ENCODE peak calls at places on chromosomes 16 and 17, in ten cellular contexts. Z is prostate gland, R is breast epithelium, B is esophagus muscularis mucosa, U is H1, F is GM23338, Q is endothelial cell of umbilical vein, D is stomach, L is upper lobe of left lung, P is sigmoid colon. A is an unnamed sample. For H3K4me1, the result is how much of the 10 kb centered on the place peaks cover.

GRCh38 chr16:85613609-85614337 is 651 bp downstream of the GSE1 start:
- DNase-seq in Z (peak), R (peak), B (no peak), U (peak), F (peak), Q (no peak), D (peak), L (peak), P (peak), A (peak)

GRCh38 chr16:54750249-54750648 is 180.4 kb upstream of the IRX5 start:
- DNase-seq in Z (no peak), R (no peak), B (peak), U (no peak), F (no peak), Q (no peak), D (no peak), L (no peak), P (no peak), A (no peak)

GRCh38 chr17:63460018-63460417 is 13.9 kb upstream of the CYB561 start:
- DNase-seq in Z (no peak), R (no peak), B (no peak), U (no peak), F (no peak), Q (no peak), D (no peak), L (no peak), P (no peak), A (no peak)

GRCh38 chr16:3094289-3095027 is 4.6 kb downstream of the ZSCAN10 start:
- DNase-seq in Z (no peak), R (no peak), B (no peak), U (peak), F (peak), Q (peak), D (peak), L (no peak), P (no peak), A (no peak)

GRCh38 chr16:68746951-68747350 is 9.9 kb downstream of the CDH1 start:
- DNase-seq in Z (no peak), R (no peak), B (no peak), U (no peak), F (no peak), Q (no peak), D (no peak), L (no peak), P (no peak), A (no peak)

GRCh38 chr17:59846391-59847165 is 46.2 kb downstream of the TUBD1 start:
- DNase-seq in Z (peak), R (no peak), B (peak), U (no peak), F (peak), Q (peak), D (peak), L (no peak), P (peak), A (peak)

GRCh38 chr17:14321476-14321949 is 20.6 kb downstream of the HS3ST3B1 start:
- DNase-seq in Z (no peak), R (no peak), B (no peak), U (no peak), F (no peak), Q (no peak), D (no peak), L (no peak), P (no peak), A (no peak)

GRCh38 chr17:59367657-59368045 is 36.2 kb downstream of the YPEL2 start:
- DNase-seq in Z (no peak), R (no peak), B (no peak), U (no peak), F (no peak), Q (no peak), D (no peak), L (no peak), P (no peak), A (no peak)

GRCh38 chr17:66275651-66276050 is 26.8 kb upstream of the PRKCA start:
- DNase-seq in Z (peak), R (no peak), B (no peak), U (no peak), F (no peak), Q (peak), D (peak), L (no peak), P (no peak), A (no peak)

GRCh38 chr17:68906638-68907037 is 48.6 kb downstream of the ABCA8 start:
- DNase-seq in Z (no peak), R (no peak), B (no peak), U (no peak), F (peak), Q (no peak), D (no peak), L (no peak), P (no peak), A (no peak)

GRCh38 chr17:38620551-38621277 is 15.0 kb upstream of the SRCIN1 start:
- DNase-seq in Z (no peak), R (no peak), B (no peak), U (no peak), F (no peak), Q (no peak), D (no peak), L (no peak), P (no peak), A (peak)

GRCh38 chr16:82949016-82949415 is 322.2 kb downstream of the CDH13 start:
- DNase-seq in Z (no peak), R (no peak), B (no peak), U (no peak), F (no peak), Q (no peak), D (no peak), L (no peak), P (no peak), A (no peak)

GRCh38 chr17:67528751-67529436 is 151.8 kb downstream of the PITPNC1 start:
- DNase-seq in Z (peak), R (peak), B (peak), U (peak), F (peak), Q (peak), D (peak), L (peak), P (peak), A (peak)

GRCh38 chr17:17937450-17937849 is 34.8 kb downstream of the TOM1L2 start:
- DNase-seq in Z (no peak), R (no peak), B (no peak), U (no peak), F (no peak), Q (no peak), D (no peak), L (no peak), P (no peak), A (no peak)

GRCh38 chr17:56933151-56933745 is 19.4 kb upstream of the TRIM25 start:
- DNase-seq in Z (no peak), R (no peak), B (no peak), U (no peak), F (no peak), Q (no peak), D (no peak), L (no peak), P (no peak), A (no peak)

GRCh38 chr16:23282508-23282907 is 19.6 kb upstream of the SCNN1B start:
- DNase-seq in Z (no peak), R (no peak), B (no peak), U (no peak), F (no peak), Q (no peak), D (no peak), L (no peak), P (no peak), A (no peak)

GRCh38 chr17:949623-950338 is 29.8 kb downstream of the NXN start:
- DNase-seq in Z (no peak), R (no peak), B (no peak), U (no peak), F (peak), Q (no peak), D (no peak), L (no peak), P (no peak), A (no peak)

GRCh38 chr17:58913971-58914769 is 158.5 kb downstream of the PPM1E start:
- DNase-seq in Z (no peak), R (no peak), B (no peak), U (no peak), F (no peak), Q (no peak), D (no peak), L (no peak), P (no peak), A (no peak)

GRCh38 chr16:85376292-85377095 is 236.6 kb upstream of the GSE1 start:
- DNase-seq in Z (peak), R (no peak), B (no peak), U (no peak), F (no peak), Q (no peak), D (peak), L (peak), P (peak), A (peak)

GRCh38 chr17:50820651-50821050 is 14.7 kb upstream of the WFIKKN2 start:
- DNase-seq in Z (no peak), R (no peak), B (no peak), U (no peak), F (no peak), Q (no peak), D (no peak), L (no peak), P (no peak), A (no peak)

GRCh38 chr16:19850131-19850817 is 34.4 kb downstream of the GPRC5B start:
- DNase-seq in Z (no peak), R (no peak), B (no peak), U (no peak), F (no peak), Q (no peak), D (no peak), L (no peak), P (peak), A (no peak)

GRCh38 chr17:80191192-80191591 is 21.4 kb downstream of the CARD14 start:
- DNase-seq in Z (no peak), R (no peak), B (no peak), U (peak), F (peak), Q (no peak), D (no peak), L (peak), P (no peak), A (no peak)

GRCh38 chr16:1812732-1813163 is 13.9 kb downstream of the HAGH start:
- DNase-seq in Z (peak), R (peak), B (peak), U (no peak), F (peak), Q (peak), D (peak), L (peak), P (peak), A (peak)

GRCh38 chr17:38350035-38350434 is 1.6 kb upstream of the SOCS7 start:
- DNase-seq in Z (no peak), R (no peak), B (no peak), U (no peak), F (no peak), Q (no peak), D (no peak), L (no peak), P (no peak), A (no peak)

GRCh38 chr17:15265131-15265530 is at the start of gene PMP22:
- DNase-seq in Z (no peak), R (no peak), B (no peak), U (no peak), F (peak), Q (no peak), D (no peak), L (no peak), P (peak), A (no peak)

GRCh38 chr17:8883353-8883752 is 15.9 kb upstream of the PIK3R6 start:
- DNase-seq in Z (no peak), R (no peak), B (no peak), U (no peak), F (no peak), Q (no peak), D (no peak), L (no peak), P (no peak), A (no peak)

GRCh38 chr16:68350951-68351350 is 40.1 kb downstream of the PRMT7 start:
- DNase-seq in Z (no peak), R (no peak), B (no peak), U (no peak), F (no peak), Q (no peak), D (no peak), L (no peak), P (no peak), A (no peak)

GRCh38 chr16:88878967-88879787 is 12.7 kb upstream of the PABPN1L start:
- DNase-seq in Z (peak), R (no peak), B (no peak), U (no peak), F (no peak), Q (no peak), D (no peak), L (peak), P (no peak), A (no peak)

GRCh38 chr17:36088559-36089376 is 1.2 kb downstream of the CCL3 start:
- DNase-seq in Z (no peak), R (no peak), B (no peak), U (no peak), F (no peak), Q (no peak), D (no peak), L (no peak), P (no peak), A (no peak)

GRCh38 chr16:55073830-55074229 is 143.2 kb downstream of the IRX5 start:
- DNase-seq in Z (no peak), R (no peak), B (no peak), U (no peak), F (no peak), Q (no peak), D (no peak), L (no peak), P (peak), A (no peak)

GRCh38 chr16:52002021-52002420 is 544.9 kb downstream of the TOX3 start:
- DNase-seq in Z (no peak), R (no peak), B (no peak), U (no peak), F (no peak), Q (no peak), D (no peak), L (no peak), P (no peak), A (no peak)

DNA sequence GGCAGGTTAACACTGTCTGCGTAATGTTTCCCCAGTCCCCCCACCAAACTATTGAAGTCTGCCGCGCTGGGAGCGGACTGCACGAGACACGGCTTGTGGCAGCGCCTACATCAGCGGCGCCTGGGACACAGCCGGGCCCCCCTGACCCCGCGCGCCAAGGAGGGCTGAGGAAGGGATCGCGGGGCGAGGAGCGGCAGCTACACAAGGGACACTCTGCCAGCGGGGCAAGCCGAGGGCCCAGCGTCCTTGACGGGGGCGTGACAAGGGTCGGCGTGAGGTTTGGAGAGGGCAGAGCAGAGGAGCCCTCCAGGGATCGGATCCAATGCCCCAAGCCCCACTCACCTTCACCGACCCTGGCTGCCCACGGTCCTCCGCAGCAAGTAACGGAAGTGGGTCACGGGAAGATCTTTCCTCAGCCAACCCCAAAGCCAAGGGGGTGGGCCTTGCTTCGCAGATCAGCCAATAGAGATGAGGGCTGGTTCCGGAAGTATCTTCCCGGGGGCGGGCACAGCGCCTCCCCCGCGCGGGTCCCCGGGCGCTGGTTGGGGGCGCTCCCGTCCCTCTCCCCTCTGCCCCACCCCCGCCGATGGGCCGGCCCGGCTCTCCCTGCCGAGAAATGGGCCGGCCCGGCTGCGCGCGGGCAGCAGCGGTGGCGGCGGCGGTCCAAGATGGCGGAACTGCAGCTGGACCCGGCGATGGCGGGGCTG is at the start of the genes ATP5PD and KCTD2:
- DNase-seq in Z (peak), R (peak), B (peak), U (peak), F (peak), Q (peak), D (peak), L (peak), P (peak), A (peak)
- TF ChIP-seq POLR2AphosphoS5 in Z (peak), R (peak), B (peak), U (peak), F (peak), Q (peak), D (peak), L (peak), P (peak), A (peak)

DNA sequence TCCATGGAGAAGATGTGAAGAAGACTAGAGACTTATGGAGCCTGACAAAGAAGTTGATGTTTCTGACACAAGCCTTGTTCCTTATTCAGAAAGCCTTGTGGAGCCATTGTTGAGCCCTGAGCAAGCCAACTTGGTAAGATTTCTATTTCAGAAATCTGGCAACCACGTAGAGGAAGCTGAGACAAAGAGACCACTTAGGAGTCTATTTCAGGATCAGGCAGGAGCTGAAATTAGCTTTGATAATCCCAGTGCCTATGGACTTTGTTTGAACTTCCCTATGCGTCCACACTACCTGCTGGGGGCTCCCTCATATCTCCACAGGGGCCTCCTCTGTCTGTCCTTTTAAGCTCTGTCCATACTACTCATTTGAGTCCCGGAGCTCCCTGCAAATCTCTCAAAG is 540.0 kb upstream of the GOT2 start:
- DNase-seq in Z (no peak), R (no peak), B (no peak), U (no peak), F (peak), Q (no peak), D (no peak), L (no peak), P (no peak), A (no peak)
- H3K4me1 ChIP-seq in Z (under half), R (under half), B (under half), U (under half), F (under half), Q (under half), D (under half), L (under half), P (under half), A (under half)

DNA sequence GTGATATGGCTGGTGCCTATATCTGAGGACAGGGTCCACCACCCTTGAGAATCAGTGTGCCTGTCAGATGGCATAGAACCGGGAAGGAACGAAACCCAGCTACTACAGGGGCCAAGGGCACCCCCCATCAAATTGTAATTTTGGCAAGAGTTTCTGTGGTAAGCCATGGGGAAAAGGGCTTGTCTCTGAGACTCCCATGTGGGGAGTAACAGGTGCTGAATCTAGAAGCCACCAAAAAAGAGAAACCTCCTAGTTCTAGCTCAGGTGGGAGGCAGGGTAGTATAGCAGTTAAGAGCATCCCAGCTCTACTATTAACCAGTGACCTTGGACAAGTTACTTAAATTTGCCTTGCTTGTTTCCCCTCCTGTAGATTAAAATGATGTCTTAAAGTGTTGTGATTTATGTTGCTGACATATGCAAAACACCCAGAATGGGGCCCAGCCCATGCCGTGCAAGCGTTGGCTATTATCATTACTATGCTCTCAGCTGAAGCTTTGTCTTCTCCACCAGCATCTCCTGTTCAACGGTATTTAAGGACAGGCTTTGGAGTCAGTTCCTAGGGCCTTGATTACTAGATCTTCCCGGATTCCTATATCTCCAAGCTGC is 210.7 kb upstream of the NLRP1 start:
- DNase-seq in Z (no peak), R (no peak), B (no peak), U (no peak), F (no peak), Q (no peak), D (no peak), L (no peak), P (no peak), A (no peak)
- TF ChIP-seq POLR2AphosphoS5 in Z (no peak), R (no peak), B (no peak), U (no peak), F (no peak), Q (no peak), D (no peak), L (no peak), P (no peak), A (no peak)

DNA sequence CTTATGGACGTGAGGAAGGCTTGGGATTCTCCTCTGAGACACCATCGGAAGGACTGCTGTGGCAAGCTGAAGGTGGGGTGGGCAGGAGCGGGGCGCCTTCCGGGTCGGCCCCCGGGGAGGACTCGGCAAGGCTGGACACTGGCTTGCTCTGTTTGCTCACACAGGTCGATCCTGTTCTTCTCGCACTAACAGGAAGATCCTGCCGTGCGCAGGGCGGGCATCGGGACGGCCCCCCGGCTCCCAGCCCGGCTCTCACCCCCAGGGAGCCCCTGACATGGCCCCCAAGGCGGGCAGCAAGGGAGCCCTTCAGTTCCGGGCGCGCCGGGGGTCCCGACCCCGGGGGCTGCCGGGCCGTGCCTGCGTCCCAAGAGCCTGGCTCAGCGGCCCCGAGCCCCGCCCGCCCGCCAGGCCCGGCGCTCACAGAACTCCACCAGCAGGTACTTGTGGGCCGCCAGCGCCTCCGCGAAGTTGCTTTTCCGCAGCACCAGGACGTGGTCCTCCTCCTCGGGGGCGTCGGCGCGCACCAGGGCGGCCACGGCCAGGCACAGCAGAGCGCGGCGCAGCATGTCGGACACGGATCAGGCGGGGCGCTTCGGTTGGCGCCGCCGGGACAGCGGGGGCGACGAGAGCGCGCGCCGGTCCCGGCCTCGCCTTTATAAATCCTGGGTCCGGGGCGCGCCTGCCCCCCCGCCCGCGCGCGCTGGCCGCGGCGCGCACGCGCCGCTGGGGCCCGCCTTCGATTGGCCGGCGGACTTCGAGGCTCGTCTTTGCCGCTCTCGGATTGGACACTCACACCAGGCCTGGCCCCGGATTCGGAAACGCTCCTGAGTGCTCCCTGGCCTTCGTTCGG is at the start of gene P4HB:
- DNase-seq in Z (no peak), R (no peak), B (no peak), U (peak), F (no peak), Q (peak), D (no peak), L (peak), P (no peak), A (no peak)
- H3K4me1 ChIP-seq in Z (under half), R (under half), B (half or more), U (under half), F (under half), Q (under half), D (half or more), L (under half), P (under half), A (half or more)

A was measured in suprapubic skin.